ENCODE peak calls at places on chromosome 2, in ten cellular contexts. V is MM.1S, N is HCT116, F is tibial nerve, G is fibroblast of lung, C is fibroblast of the aortic adventitia, I is left ventricle myocardium inferior, E is GM20000, W is uterus, M is cardiac fibroblast. A is an unnamed sample.

GRCh38 chr2:37398990-37399389 is 54.6 kb downstream of the QPCT start:
- DNase-seq in V (no peak), N (no peak), F (no peak), G (no peak), C (no peak), I (no peak), E (no peak), W (no peak), M (no peak), A (no peak)

GRCh38 chr2:58923869-58924268 is 682.7 kb upstream of the FANCL start:
- DNase-seq in V (no peak), N (no peak), F (no peak), G (peak; percentile 21), C (peak; percentile 20), I (no peak), E (no peak), W (no peak), M (no peak), A (no peak)

GRCh38 chr2:182732736-182733135 is 16.7 kb downstream of the DNAJC10 start:
- DNase-seq in V (no peak), N (no peak), F (no peak), G (no peak), C (no peak), I (no peak), E (no peak), W (no peak), M (no peak), A (no peak)

GRCh38 chr2:11866358-11867335 is 120.2 kb downstream of the LPIN1 start:
- DNase-seq in V (no peak), N (no peak), F (no peak), G (no peak), C (no peak), I (no peak), E (no peak), W (no peak), M (no peak), A (no peak)

GRCh38 chr2:200765139-200765951 is 46.4 kb upstream of the BZW1 start:
- DNase-seq in V (no peak), N (peak; percentile 88), F (no peak), G (peak; percentile 99), C (peak; percentile 97), I (no peak), E (no peak), W (no peak), M (peak; percentile 84), A (peak; percentile 96)

GRCh38 chr2:4862031-4862430 is 830.2 kb upstream of the SOX11 start:
- DNase-seq in V (no peak), N (no peak), F (no peak), G (no peak), C (no peak), I (no peak), E (no peak), W (no peak), M (no peak), A (peak; percentile 85)

GRCh38 chr2:10161961-10162441 is 39.5 kb downstream of the RRM2 start:
- DNase-seq in V (no peak), N (no peak), F (no peak), G (no peak), C (no peak), I (no peak), E (no peak), W (no peak), M (peak; percentile 33), A (peak; percentile 84)

GRCh38 chr2:186718122-186718521 is 24.3 kb downstream of the FAM171B start:
- DNase-seq in V (no peak), N (no peak), F (no peak), G (no peak), C (no peak), I (no peak), E (no peak), W (no peak), M (no peak), A (no peak)

GRCh38 chr2:159773876-159774275 is 24.1 kb downstream of the CD302 start:
- DNase-seq in V (no peak), N (no peak), F (no peak), G (no peak), C (peak; percentile 25), I (no peak), E (no peak), W (no peak), M (peak; percentile 16), A (no peak)

GRCh38 chr2:159773426-159773825 is 24.6 kb downstream of the CD302 start:
- DNase-seq in V (no peak), N (no peak), F (no peak), G (no peak), C (peak; percentile 28), I (no peak), E (no peak), W (no peak), M (peak; percentile 64), A (no peak)

GRCh38 chr2:159775006-159775405 is 23.0 kb downstream of the CD302 start:
- DNase-seq in V (no peak), N (no peak), F (no peak), G (no peak), C (no peak), I (no peak), E (no peak), W (no peak), M (peak; percentile 33), A (no peak)

GRCh38 chr2:159774370-159774990 is 23.5 kb downstream of the CD302 start:
- DNase-seq in V (no peak), N (no peak), F (no peak), G (no peak), C (no peak), I (no peak), E (no peak), W (no peak), M (peak; percentile 7), A (no peak)

GRCh38 chr2:159776321-159776720 is 21.7 kb downstream of the CD302 start:
- DNase-seq in V (no peak), N (no peak), F (no peak), G (no peak), C (no peak), I (no peak), E (no peak), W (no peak), M (no peak), A (no peak)
- TF ChIP-seq CTCF in V (no peak), N (peak; percentile 31), F (no peak), G (peak; percentile 14), C (peak; percentile 38), I (no peak), E (no peak), W (no peak), M (peak; percentile 29), A (no peak)

GRCh38 chr2:110854355-110855081 is 122.1 kb downstream of the ACOXL start:
- DNase-seq in V (no peak), N (no peak), F (no peak), G (no peak), C (no peak), I (no peak), E (no peak), W (no peak), M (no peak), A (no peak)

GRCh38 chr2:110852541-110853263 is 120.3 kb downstream of the ACOXL start:
- DNase-seq in V (no peak), N (no peak), F (no peak), G (no peak), C (no peak), I (no peak), E (no peak), W (no peak), M (no peak), A (no peak)

GRCh38 chr2:110851531-110851930 is 119.2 kb downstream of the ACOXL start:
- DNase-seq in V (no peak), N (no peak), F (no peak), G (no peak), C (no peak), I (no peak), E (no peak), W (no peak), M (no peak), A (no peak)

GRCh38 chr2:110852051-110852450 is 119.7 kb downstream of the ACOXL start:
- DNase-seq in V (no peak), N (no peak), F (no peak), G (no peak), C (no peak), I (no peak), E (no peak), W (no peak), M (no peak), A (no peak)

DNA sequence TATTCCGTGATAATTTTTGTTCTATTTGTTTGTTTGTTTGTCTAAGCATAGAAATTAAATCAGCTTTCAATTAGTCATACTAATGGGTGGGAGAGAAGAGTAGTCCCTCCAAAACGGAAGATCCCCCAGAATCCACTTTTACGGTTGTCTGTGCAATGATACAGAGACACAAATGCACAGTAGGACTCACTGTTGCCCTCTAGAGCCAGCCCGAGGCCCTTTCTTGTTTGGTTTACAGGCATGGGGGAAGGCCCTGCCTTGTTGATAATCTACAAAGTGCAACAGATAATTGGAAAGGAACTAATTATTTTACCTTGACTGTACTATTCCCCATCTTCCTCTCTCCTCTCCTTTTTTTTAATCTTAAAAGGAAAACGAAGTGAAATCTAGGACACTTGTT is 121.1 kb downstream of the ACOXL start:
- DNase-seq in V (peak; percentile 32), N (peak; percentile 27), F (no peak), G (peak; percentile 8), C (peak; percentile 6), I (no peak), E (peak; percentile 36), W (no peak), M (peak; percentile 13), A (peak; percentile 60)
- TF ChIP-seq CTCF in V (peak; percentile 61), N (peak; percentile 72), F (no peak), G (peak; percentile 39), C (peak; percentile 67), I (peak; percentile 59), E (peak; percentile 67), W (no peak), M (peak; percentile 67), A (peak; percentile 55)

GRCh38 chr2:56113571-56113970 is 70.2 kb upstream of the CCDC85A start:
- DNase-seq in V (no peak), N (no peak), F (no peak), G (no peak), C (no peak), I (no peak), E (no peak), W (no peak), M (no peak), A (no peak)

GRCh38 chr2:56104951-56105350 is 78.8 kb upstream of the CCDC85A start:
- DNase-seq in V (no peak), N (no peak), F (no peak), G (no peak), C (no peak), I (no peak), E (no peak), W (no peak), M (no peak), A (no peak)

GRCh38 chr2:56107486-56107885 is 76.3 kb upstream of the CCDC85A start:
- DNase-seq in V (no peak), N (no peak), F (no peak), G (no peak), C (no peak), I (no peak), E (no peak), W (no peak), M (no peak), A (no peak)

GRCh38 chr2:56102866-56103265 is 80.9 kb upstream of the CCDC85A start:
- DNase-seq in V (no peak), N (no peak), F (no peak), G (no peak), C (peak; percentile 42), I (no peak), E (no peak), W (no peak), M (peak; percentile 20), A (no peak)

GRCh38 chr2:56108806-56109205 is 75.0 kb upstream of the CCDC85A start:
- DNase-seq in V (no peak), N (no peak), F (no peak), G (no peak), C (no peak), I (no peak), E (no peak), W (no peak), M (no peak), A (no peak)
- TF ChIP-seq CTCF in V (no peak), N (peak; percentile 42), F (no peak), G (no peak), C (no peak), I (no peak), E (no peak), W (no peak), M (no peak), A (no peak)

GRCh38 chr2:150620860-150621259 is 133.4 kb upstream of the RND3 start:
- DNase-seq in V (no peak), N (no peak), F (no peak), G (no peak), C (peak; percentile 55), I (no peak), E (no peak), W (no peak), M (peak; percentile 40), A (peak; percentile 53)

GRCh38 chr2:150621800-150622199 is 134.3 kb upstream of the RND3 start:
- DNase-seq in V (no peak), N (no peak), F (no peak), G (peak; percentile 80), C (peak; percentile 82), I (no peak), E (no peak), W (no peak), M (peak; percentile 65), A (peak; percentile 83)

GRCh38 chr2:150620371-150620770 is 132.9 kb upstream of the RND3 start:
- DNase-seq in V (no peak), N (no peak), F (no peak), G (no peak), C (no peak), I (no peak), E (no peak), W (no peak), M (no peak), A (no peak)

GRCh38 chr2:150618215-150618905 is 130.9 kb upstream of the RND3 start:
- DNase-seq in V (no peak), N (no peak), F (no peak), G (no peak), C (peak; percentile 61), I (no peak), E (no peak), W (no peak), M (peak; percentile 38), A (peak; percentile 30)

DNA sequence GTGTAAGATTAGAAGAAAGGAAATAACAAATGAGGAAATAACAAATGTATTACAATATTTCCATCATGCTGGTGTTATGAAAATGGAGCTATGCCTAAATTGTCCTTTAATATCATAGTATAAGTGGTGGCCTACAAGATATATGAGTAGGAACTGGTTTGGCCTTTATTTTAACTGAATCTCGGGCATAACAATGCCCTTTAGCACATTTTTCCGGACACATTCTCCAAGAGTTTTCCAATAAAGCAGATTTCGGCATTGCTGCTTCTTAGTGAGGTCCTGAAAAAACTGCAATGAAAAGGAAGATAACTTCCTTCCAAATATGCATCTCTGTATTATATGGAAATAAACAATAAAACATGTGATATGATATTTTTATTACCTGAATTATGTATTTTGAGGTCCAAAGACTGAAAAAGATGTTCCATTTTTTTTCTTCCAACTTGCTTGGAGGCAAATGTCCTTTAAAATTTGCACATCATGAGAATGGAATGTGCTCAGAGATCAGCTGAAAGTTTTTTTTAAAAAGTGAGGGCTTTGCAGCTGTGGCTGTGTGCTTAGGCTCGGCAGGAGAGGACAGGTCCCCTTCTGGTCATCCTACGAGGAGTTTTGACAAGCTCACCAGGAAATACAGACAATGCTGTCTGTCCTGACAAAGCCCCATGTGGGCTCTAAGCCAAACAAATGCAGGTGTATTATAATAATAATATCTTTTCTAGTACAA is 132.3 kb upstream of the RND3 start:
- DNase-seq in V (no peak), N (no peak), F (no peak), G (peak; percentile 73), C (peak; percentile 74), I (no peak), E (no peak), W (no peak), M (peak; percentile 71), A (peak; percentile 53)
- TF ChIP-seq CTCF in V (no peak), N (no peak), F (no peak), G (no peak), C (no peak), I (no peak), E (no peak), W (no peak), M (no peak), A (no peak)

A was measured in MCF 10A.